ENCODE peak calls at places on chromosomes 6 and 20, in eight cellular contexts. J, B, W, Q, N, O, L and H are unnamed samples.

GRCh38 chr6:85580878-85581267 is 12.8 kb downstream of the SNX14 start:
- DNase-seq in J (peak; percentile 32), B (peak; percentile 74), W (no peak), Q (peak; percentile 62), N (no peak), O (peak; percentile 27), L (no peak), H (no peak)

GRCh38 chr6:2891768-2892170 is 11.3 kb downstream of the SERPINB9 start:
- DNase-seq in J (no peak), B (no peak), W (peak; percentile 56), Q (no peak), N (no peak), O (no peak), L (no peak), H (no peak)

GRCh38 chr6:142165227-142165626 is 18.2 kb downstream of the VTA1 start:
- DNase-seq in J (no peak), B (no peak), W (no peak), Q (no peak), N (no peak), O (no peak), L (no peak), H (no peak)

GRCh38 chr6:157840776-157841175 is 17.7 kb downstream of the SNX9 start:
- DNase-seq in J (peak; percentile 68), B (no peak), W (no peak), Q (no peak), N (no peak), O (peak; percentile 26), L (no peak), H (no peak)

GRCh38 chr20:32963176-32963575 is 41.1 kb downstream of the SUN5 start:
- DNase-seq in J (no peak), B (no peak), W (no peak), Q (no peak), N (no peak), O (no peak), L (no peak), H (peak; percentile 53)

GRCh38 chr20:35776513-35777101 is 4.8 kb downstream of the PHF20 start:
- DNase-seq in J (peak; percentile 33), B (peak; percentile 88), W (no peak), Q (peak; percentile 52), N (no peak), O (no peak), L (no peak), H (no peak)

GRCh38 chr6:43978473-43979360 is 148.5 kb downstream of the MRPL14 start:
- DNase-seq in J (peak; percentile 48), B (peak; percentile 65), W (no peak), Q (no peak), N (no peak), O (no peak), L (no peak), H (peak; percentile 48)

GRCh38 chr6:32108094-32108627 is 977 bp downstream of the TNXB start:
- DNase-seq in J (peak; percentile 38), B (peak; percentile 54), W (no peak), Q (peak; percentile 45), N (no peak), O (no peak), L (no peak), H (no peak)

GRCh38 chr6:110703906-110704594 is 111.2 kb downstream of the CDK19 start:
- DNase-seq in J (peak; percentile 31), B (no peak), W (no peak), Q (no peak), N (no peak), O (no peak), L (no peak), H (no peak)

GRCh38 chr6:56655996-56656395 is 13.3 kb upstream of the DST start:
- DNase-seq in J (no peak), B (no peak), W (no peak), Q (no peak), N (no peak), O (no peak), L (no peak), H (no peak)

GRCh38 chr20:58647162-58647813 is 3.8 kb upstream of the STX16 start:
- DNase-seq in J (no peak), B (no peak), W (no peak), Q (no peak), N (no peak), O (no peak), L (no peak), H (no peak)

GRCh38 chr6:55276745-55277627 is 50.3 kb upstream of the GFRAL start:
- DNase-seq in J (peak; percentile 55), B (no peak), W (no peak), Q (no peak), N (peak; percentile 2), O (peak; percentile 76), L (peak; percentile 27), H (no peak)

GRCh38 chr6:63997727-63998126 is 362.1 kb downstream of the PHF3 start:
- DNase-seq in J (no peak), B (no peak), W (no peak), Q (no peak), N (no peak), O (no peak), L (no peak), H (no peak)

GRCh38 chr20:2151805-2152727 is 50.4 kb downstream of the STK35 start:
- DNase-seq in J (peak; percentile 85), B (no peak), W (no peak), Q (no peak), N (peak; percentile 26), O (no peak), L (peak; percentile 40), H (no peak)

GRCh38 chr6:90136850-90137249 is 159.8 kb downstream of the BACH2 start:
- DNase-seq in J (no peak), B (no peak), W (no peak), Q (no peak), N (no peak), O (no peak), L (no peak), H (no peak)

GRCh38 chr20:49230575-49231211 is 11.5 kb downstream of the DDX27 start:
- DNase-seq in J (peak; percentile 65), B (no peak), W (no peak), Q (no peak), N (no peak), O (no peak), L (no peak), H (no peak)

GRCh38 chr6:5813625-5814027 is 193.1 kb downstream of the NRN1 start:
- DNase-seq in J (no peak), B (no peak), W (no peak), Q (no peak), N (no peak), O (no peak), L (no peak), H (no peak)

DNA sequence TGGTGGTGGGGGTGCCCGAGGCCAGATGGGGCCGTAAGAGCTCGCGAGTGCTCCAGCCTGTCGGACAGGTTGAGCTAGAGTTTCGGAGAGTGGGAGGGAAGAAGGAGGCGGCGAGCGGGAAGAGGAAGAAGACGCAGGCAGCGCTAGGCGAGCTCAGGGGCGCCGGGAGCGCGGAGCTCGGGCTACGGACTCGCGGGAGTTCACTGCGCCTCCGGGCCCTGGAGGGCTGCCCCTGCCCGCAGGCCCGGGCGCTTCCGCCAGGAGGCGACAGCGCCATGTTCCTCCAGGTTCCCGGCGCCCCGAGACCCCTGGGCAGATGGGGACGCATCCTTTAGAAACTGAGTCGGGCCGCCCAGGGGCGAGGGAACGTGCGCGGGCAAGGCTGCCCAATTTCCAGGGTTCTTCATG is 984 bp downstream of the TFAP2C start:
- DNase-seq in J (peak; percentile 86), B (peak; percentile 46), W (no peak), Q (peak; percentile 42), N (no peak), O (peak; percentile 68), L (no peak), H (peak; percentile 83)
- TF ChIP-seq CTCF in J (peak; percentile 70), B (peak; percentile 45), W (no peak), Q (peak; percentile 23), N (peak; percentile 90), O (peak; percentile 87), L (peak; percentile 72), H (peak; percentile 89)

DNA sequence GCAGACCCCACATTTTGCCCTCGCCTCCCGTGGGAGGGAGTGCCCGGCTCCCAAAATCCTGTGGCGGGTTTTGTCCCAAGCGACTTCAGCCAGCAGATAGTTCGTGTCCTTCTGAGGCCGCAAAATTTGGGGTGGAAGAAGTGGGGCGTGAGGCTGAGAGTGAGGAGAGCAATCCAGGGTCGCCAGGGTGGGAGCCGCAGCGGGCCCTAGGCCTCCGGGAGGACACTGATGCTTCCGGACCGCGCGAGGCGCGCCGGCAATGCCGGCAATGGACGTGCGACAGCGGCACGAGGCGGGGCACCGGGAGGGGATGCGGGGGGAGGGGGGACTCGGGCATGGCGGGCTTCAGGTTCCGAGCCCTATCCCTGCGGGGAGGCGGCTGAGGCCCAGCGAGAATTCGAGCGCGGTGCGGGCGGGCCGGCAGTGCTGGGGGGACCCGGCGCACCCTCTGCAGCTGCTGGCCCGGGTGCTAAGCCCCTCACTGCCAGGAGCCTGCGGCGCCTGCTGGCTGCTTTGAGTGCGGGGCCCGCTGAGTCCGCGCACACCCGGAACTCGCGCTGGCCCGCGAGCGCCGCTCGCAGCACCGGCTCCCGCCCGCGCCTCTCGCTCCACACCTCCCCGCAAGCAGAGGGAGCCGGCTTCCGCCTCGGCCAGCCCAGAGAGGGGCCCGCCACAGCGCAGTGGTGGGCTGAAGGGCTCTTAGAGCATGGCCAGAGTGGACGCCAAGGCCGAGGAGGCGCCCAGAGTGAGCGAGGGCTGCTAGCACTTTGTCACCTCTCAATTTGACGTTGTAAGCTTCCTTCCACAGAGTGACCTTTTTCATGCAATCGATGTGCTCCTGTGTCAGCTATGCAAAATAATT is 143.8 kb downstream of the LPA start:
- DNase-seq in J (peak; percentile 60), B (peak; percentile 73), W (peak; percentile 66), Q (peak; percentile 83), N (peak; percentile 4), O (no peak), L (no peak), H (peak; percentile 88)
- TF ChIP-seq CTCF in J (no peak), B (peak; percentile 91), W (peak; percentile 62), Q (no peak), N (no peak), O (no peak), L (no peak), H (no peak)

GRCh38 chr6:154408906-154409500 is 52.4 kb upstream of the IPCEF1 start:
- DNase-seq in J (no peak), B (no peak), W (no peak), Q (no peak), N (no peak), O (no peak), L (no peak), H (no peak)
- TF ChIP-seq CTCF in J (peak; percentile 40), B (no peak), W (no peak), Q (no peak), N (peak; percentile 41), O (peak; percentile 64), L (peak; percentile 34), H (peak; percentile 47)

GRCh38 chr6:107656883-107657282 is 167.0 kb downstream of the SOBP start:
- DNase-seq in J (no peak), B (no peak), W (no peak), Q (no peak), N (no peak), O (no peak), L (no peak), H (no peak)

GRCh38 chr6:107656381-107656780 is 166.5 kb downstream of the SOBP start:
- DNase-seq in J (peak; percentile 40), B (no peak), W (no peak), Q (no peak), N (no peak), O (no peak), L (no peak), H (no peak)

GRCh38 chr6:107657373-107657754 is 166.7 kb downstream of the SCML4 start:
- DNase-seq in J (no peak), B (no peak), W (no peak), Q (no peak), N (no peak), O (no peak), L (no peak), H (no peak)

GRCh38 chr6:107658920-107659879 is 164.9 kb downstream of the SCML4 start:
- DNase-seq in J (no peak), B (no peak), W (no peak), Q (no peak), N (no peak), O (peak; percentile 45), L (no peak), H (no peak)

GRCh38 chr6:107657755-107658461 is 166.2 kb downstream of the SCML4 start:
- DNase-seq in J (no peak), B (peak; percentile 78), W (no peak), Q (no peak), N (no peak), O (peak; percentile 62), L (no peak), H (no peak)
- TF ChIP-seq CTCF in J (no peak), B (peak; percentile 51), W (no peak), Q (no peak), N (peak; percentile 29), O (peak; percentile 44), L (peak; percentile 41), H (peak; percentile 54)